ENCODE peak calls at places on chromosomes 7 and 10, in four cellular contexts. D is adrenal gland, F is colonic mucosa, I is DND-41. W is an unnamed sample. For H3K4me1, the result is how much of the 10 kb centered on the place peaks cover.

GRCh38 chr10:79358811-79359210 is 11.5 kb downstream of the PPIF start:
- DNase-seq in I (no peak), F (peak), D (no peak), W (peak)

GRCh38 chr7:64045301-64046040 is at the start of gene ZNF727:
- DNase-seq in F (peak), I (peak), D (peak), W (peak)

GRCh38 chr10:69636626-69637550 is 6.8 kb downstream of the FAM241B start:
- DNase-seq in F (peak), D (peak), I (no peak), W (peak)

GRCh38 chr7:43669286-43670081 is 59.8 kb downstream of the COA1 start:
- DNase-seq in I (no peak), F (no peak), D (no peak), W (no peak)

GRCh38 chr10:21304608-21305007 is 220.9 kb downstream of the SKIDA1 start:
- DNase-seq in D (no peak), I (no peak), F (no peak), W (no peak)

GRCh38 chr7:66052447-66052846 is 23.2 kb upstream of the ASL start:
- DNase-seq in D (no peak), I (no peak), F (no peak), W (no peak)

GRCh38 chr10:130190065-130190736 is 54.0 kb downstream of the GLRX3 start:
- DNase-seq in D (peak), F (peak), I (no peak), W (peak)

GRCh38 chr10:32237644-32238345 is 109.2 kb downstream of the EPC1 start:
- DNase-seq in F (no peak), I (no peak), D (no peak), W (no peak)

GRCh38 chr10:60430017-60430416 is 40.3 kb upstream of the ANK3 start:
- DNase-seq in I (no peak), F (no peak), D (no peak), W (no peak)

GRCh38 chr10:1452777-1453176 is 284.5 kb downstream of the ADARB2 start:
- DNase-seq in I (no peak), F (no peak), D (no peak), W (no peak)

GRCh38 chr7:116271980-116272886 is 61.9 kb downstream of the TES start:
- DNase-seq in F (peak), D (peak), I (no peak), W (no peak)

GRCh38 chr7:101823086-101823485 is 5.7 kb downstream of the CUX1 start:
- DNase-seq in F (no peak), D (no peak), I (no peak), W (no peak)

GRCh38 chr7:42733040-42733439 is 178.8 kb downstream of the C7orf25 start:
- DNase-seq in F (no peak), I (peak), D (no peak), W (no peak)

DNA sequence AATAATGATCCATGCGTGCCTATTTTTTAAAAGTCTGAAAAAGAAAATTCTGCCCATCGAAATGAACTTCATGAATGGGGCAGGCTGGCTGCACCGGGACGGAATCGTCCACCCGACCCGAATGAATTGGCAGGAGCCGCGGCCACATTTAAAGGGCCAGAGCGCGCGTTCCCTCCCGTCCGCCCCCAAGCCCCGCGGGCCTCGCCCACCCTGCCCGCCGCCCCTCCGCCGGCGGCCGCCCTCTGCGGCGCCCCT is 318 bp upstream of the GATA3 start:
- DNase-seq in D (peak), F (no peak), I (no peak), W (no peak)
- H3K4me1 ChIP-seq in D (under half), F (under half), I (under half), W (half or more)

GRCh38 chr7:4766666-4767530 is 8.5 kb upstream of the AP5Z1 start:
- DNase-seq in D (no peak), F (no peak), I (no peak), W (no peak)
- H3K27ac ChIP-seq in D (no peak), F (peak), I (no peak), W (no peak)

DNA sequence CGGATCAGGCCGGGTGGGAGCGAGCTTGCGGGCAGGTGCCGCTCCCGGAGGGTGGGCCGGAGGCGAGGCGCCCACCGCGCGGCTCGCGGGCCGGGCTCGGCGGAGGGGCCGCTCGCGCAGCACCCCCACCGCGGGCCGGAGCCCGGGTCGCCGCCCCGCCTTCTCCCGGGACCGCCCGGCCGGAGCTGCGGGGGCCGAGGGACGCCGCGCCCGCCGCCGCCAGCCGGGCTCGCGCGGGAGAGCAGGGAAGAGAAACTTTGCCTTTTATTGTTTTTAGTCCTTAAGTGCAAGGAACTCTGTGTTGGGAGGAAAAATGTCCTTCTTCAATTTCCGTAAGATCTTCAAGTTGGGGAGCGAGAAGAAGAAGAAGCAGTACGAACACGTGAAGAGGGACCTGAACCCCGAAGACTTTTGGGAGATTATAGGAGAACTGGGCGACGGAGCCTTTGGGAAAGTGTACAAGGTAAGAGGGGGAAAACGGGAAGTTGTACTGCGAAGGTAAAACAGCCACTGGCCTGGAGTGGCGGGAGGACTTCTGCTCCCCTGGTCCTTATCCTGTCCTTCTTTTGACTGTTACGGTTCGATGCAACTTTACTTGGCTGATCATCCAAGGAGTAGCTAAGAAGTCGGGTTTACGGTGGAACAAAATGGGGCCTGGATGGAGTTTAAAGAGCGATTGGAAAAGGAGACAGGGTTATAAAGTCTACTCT is 648 bp downstream of the SLK start:
- DNase-seq in F (peak), D (peak), I (no peak), W (peak)
- TF ChIP-seq CTCF in F (no peak), D (no peak), I (no peak), W (peak)

DNA sequence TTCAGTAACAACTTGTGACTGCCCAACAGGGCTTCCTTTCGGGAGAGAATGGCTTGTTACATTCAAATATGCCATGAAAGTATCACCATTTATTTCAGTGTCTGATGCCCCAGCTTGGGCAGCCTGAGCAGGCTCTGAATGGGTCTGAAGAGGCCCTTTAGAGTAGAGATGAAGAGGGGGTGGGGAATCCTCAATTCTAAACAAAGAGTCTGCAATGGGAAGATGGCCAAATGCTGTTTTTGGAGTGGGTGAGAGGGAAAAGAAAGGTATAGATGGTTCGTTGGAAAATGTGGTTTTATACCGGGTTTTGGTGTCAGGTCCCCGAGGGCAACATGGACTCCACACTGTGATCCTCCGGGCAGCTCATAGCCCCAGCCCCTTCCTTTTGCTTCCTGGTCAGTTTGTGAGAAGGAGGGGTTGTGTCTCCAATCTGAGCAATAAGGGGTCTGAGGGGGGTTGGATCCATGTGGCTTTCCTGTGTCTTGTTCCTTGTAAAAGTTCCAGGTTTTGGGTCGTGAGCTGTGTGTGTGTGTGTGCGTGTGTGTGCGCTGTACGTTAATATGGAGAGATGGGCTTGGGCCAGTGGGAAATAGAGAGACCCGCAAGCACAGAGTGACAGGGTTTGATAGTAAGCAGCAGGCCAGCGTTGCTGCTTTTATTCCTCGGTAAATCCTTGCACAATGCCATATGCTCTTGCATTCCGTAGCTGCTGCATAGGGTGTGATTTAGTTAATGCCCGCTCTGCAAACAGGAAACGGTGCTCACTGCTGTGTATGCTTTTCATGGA is 108.3 kb downstream of the TCF7L2 start:
- DNase-seq in F (peak), D (no peak), I (no peak), W (no peak)
- H3K4me1 ChIP-seq in F (under half), D (under half), I (under half), W (under half)

GRCh38 chr7:106430103-106430502 is 145.3 kb upstream of the NAMPT start:
- DNase-seq in F (no peak), I (no peak), D (no peak), W (no peak)
- H3K27ac ChIP-seq in F (no peak), I (no peak), D (no peak), W (no peak)

GRCh38 chr10:35232509-35232908 is 103.8 kb upstream of the CCNY start:
- DNase-seq in F (no peak), I (no peak), D (no peak), W (no peak)

GRCh38 chr10:35234073-35234472 is 102.2 kb upstream of the CCNY start:
- DNase-seq in F (no peak), I (no peak), D (no peak), W (no peak)

GRCh38 chr10:35237766-35238512 is 98.4 kb upstream of the CCNY start:
- DNase-seq in D (no peak), F (no peak), I (no peak), W (no peak)

GRCh38 chr10:35231646-35232045 is 104.7 kb upstream of the CCNY start:
- DNase-seq in I (no peak), D (no peak), F (no peak), W (no peak)

DNA sequence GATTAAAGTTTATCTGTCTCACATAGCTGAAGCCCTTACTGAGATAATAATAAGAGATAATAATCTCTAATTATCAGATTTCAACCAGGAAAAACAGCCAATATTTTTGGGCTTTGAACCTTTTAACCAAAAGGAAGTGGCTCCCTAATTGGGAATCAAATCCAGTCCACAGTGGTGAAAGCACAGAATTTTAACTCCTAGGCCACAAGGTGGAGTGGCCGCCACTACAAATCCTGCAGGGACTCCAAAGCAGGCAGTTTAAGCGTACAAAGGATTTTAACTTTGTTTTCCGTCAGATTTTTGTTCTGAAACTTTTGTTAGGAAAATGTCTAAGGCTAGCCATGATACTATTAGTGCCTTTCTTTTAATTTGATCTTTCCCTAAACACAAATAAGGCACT is 99.6 kb upstream of the CCNY start:
- DNase-seq in I (no peak), F (no peak), D (peak), W (no peak)
- TF ChIP-seq CTCF in I (peak), F (no peak), D (no peak), W (no peak)